ENCODE peak calls at places on chromosomes 1 and 21, in ten cellular contexts. L, R, S, F, B, W, Q, P, Z and D are unnamed samples.

GRCh38 chr1:53727461-53727860 is 11.5 kb downstream of the GLIS1 start:
- DNase-seq in R (no peak), Z (no peak), B (no peak), S (no peak), L (no peak), Q (no peak), F (no peak), P (no peak), W (no peak), D (no peak)

GRCh38 chr1:190578015-190578414 is 100.4 kb upstream of the BRINP3 start:
- DNase-seq in S (no peak), R (no peak), F (no peak), Q (no peak), P (no peak), Z (peak), B (no peak), W (no peak), L (no peak), D (peak)

GRCh38 chr1:61215676-61216289 is 133.4 kb downstream of the NFIA start:
- DNase-seq in F (no peak), W (no peak), R (no peak), B (no peak), Q (no peak), L (no peak), Z (no peak), P (no peak), S (no peak), D (no peak)

GRCh38 chr1:171480035-171480434 is 5.3 kb upstream of the PRRC2C start:
- DNase-seq in R (no peak), Z (no peak), F (no peak), B (no peak), Q (no peak), L (no peak), S (no peak), P (no peak), W (no peak), D (no peak)

GRCh38 chr1:4770713-4771112 is 116.3 kb downstream of the AJAP1 start:
- DNase-seq in B (no peak), P (no peak), Q (no peak), F (no peak), L (no peak), R (no peak), W (no peak), Z (no peak), S (no peak), D (no peak)

GRCh38 chr1:185027252-185027882 is 18.0 kb upstream of the RNF2 start:
- DNase-seq in W (no peak), P (no peak), S (no peak), L (no peak), Z (no peak), Q (no peak), R (no peak), F (no peak), B (no peak), D (no peak)

GRCh38 chr1:113905435-113905861 is 322 bp downstream of the DCLRE1B start:
- DNase-seq in Z (no peak), W (no peak), R (no peak), P (no peak), B (no peak), S (no peak), L (no peak), F (no peak), Q (no peak), D (no peak)

GRCh38 chr1:204116539-204116938 is 35.3 kb downstream of the ETNK2 start:
- DNase-seq in Z (no peak), P (no peak), F (no peak), S (no peak), L (no peak), B (no peak), Q (no peak), W (no peak), R (no peak), D (no peak)

GRCh38 chr1:37752213-37752582 is 12.7 kb downstream of the EPHA10 start:
- DNase-seq in L (no peak), Q (no peak), R (no peak), F (no peak), W (no peak), B (no peak), P (no peak), Z (no peak), S (no peak), D (no peak)

GRCh38 chr1:38005195-38006007 is at the start of gene FHL3:
- DNase-seq in W (peak), R (peak), F (peak), P (no peak), Q (no peak), L (no peak), B (no peak), Z (peak), S (no peak), D (no peak)

GRCh38 chr1:15153184-15153841 is at the start of gene TMEM51:
- DNase-seq in B (no peak), Z (peak), P (no peak), L (no peak), W (peak), Q (peak), R (peak), S (peak), F (no peak), D (no peak)

GRCh38 chr1:213905315-213905714 is 82.5 kb upstream of the PROX1 start:
- DNase-seq in F (no peak), B (no peak), Q (no peak), R (no peak), W (no peak), L (no peak), P (no peak), Z (no peak), S (no peak), D (no peak)

GRCh38 chr21:36852293-36852692 is 114.2 kb downstream of the HLCS start:
- DNase-seq in Z (no peak), Q (peak), L (no peak), W (no peak), S (no peak), F (no peak), R (no peak), P (no peak), B (no peak), D (no peak)

GRCh38 chr1:33818071-33818470 is 45.8 kb upstream of the HMGB4 start:
- DNase-seq in B (no peak), Z (no peak), W (no peak), L (no peak), S (no peak), F (no peak), Q (peak), P (no peak), R (no peak), D (no peak)

GRCh38 chr1:66940968-66941367 is 16.2 kb downstream of the MIER1 start:
- DNase-seq in F (no peak), L (no peak), R (peak), B (no peak), W (peak), Q (no peak), S (no peak), P (no peak), Z (peak), D (no peak)

GRCh38 chr1:7538033-7538432 is 233.1 kb upstream of the VAMP3 start:
- DNase-seq in L (no peak), R (peak), S (peak), F (no peak), Z (peak), B (no peak), W (peak), Q (peak), P (no peak), D (peak)

GRCh38 chr1:8122477-8123407 is 96.6 kb upstream of the ERRFI1 start:
- DNase-seq in F (no peak), S (no peak), Q (no peak), P (no peak), Z (peak), R (peak), W (peak), L (no peak), B (no peak), D (no peak)

GRCh38 chr1:54791880-54792522 is 9.1 kb downstream of the TTC22 start:
- DNase-seq in S (peak), L (no peak), W (peak), F (no peak), B (no peak), Z (peak), P (no peak), R (peak), Q (no peak), D (no peak)

GRCh38 chr1:20787775-20788488 is 825 bp upstream of the HP1BP3 start:
- DNase-seq in L (no peak), S (peak), W (peak), F (no peak), B (peak), R (peak), Q (peak), Z (peak), P (no peak), D (peak)

GRCh38 chr1:30801826-30802198 is 44.2 kb upstream of the LAPTM5 start:
- DNase-seq in W (peak), P (peak), S (peak), L (peak), F (peak), R (peak), Z (peak), B (no peak), Q (peak), D (no peak)

GRCh38 chr1:112702067-112702395 is 4.9 kb downstream of the RHOC start:
- DNase-seq in P (no peak), R (no peak), W (no peak), Z (no peak), F (no peak), S (no peak), L (no peak), Q (no peak), B (no peak), D (no peak)

GRCh38 chr1:159994896-159995295 is 36.9 kb downstream of the PIGM start:
- DNase-seq in S (no peak), B (no peak), L (no peak), P (no peak), F (no peak), R (no peak), W (no peak), Z (no peak), Q (no peak), D (no peak)

GRCh38 chr1:6350416-6351088 is 43.0 kb downstream of the ACOT7 start:
- DNase-seq in W (no peak), S (no peak), Z (no peak), Q (peak), L (no peak), P (no peak), R (no peak), F (no peak), B (no peak), D (no peak)

GRCh38 chr1:8629241-8630091 is 188.0 kb downstream of the RERE start:
- DNase-seq in Z (peak), P (no peak), L (peak), Q (no peak), W (peak), S (no peak), F (no peak), R (peak), B (no peak), D (no peak)

GRCh38 chr1:194068444-194069167 is 882.2 kb upstream of the B3GALT2 start:
- DNase-seq in L (no peak), S (no peak), P (no peak), W (no peak), Z (no peak), B (no peak), R (no peak), F (no peak), Q (no peak), D (no peak)

GRCh38 chr1:10286244-10286643 is 75.9 kb downstream of the KIF1B start:
- DNase-seq in W (no peak), F (no peak), R (peak), Q (no peak), Z (peak), L (no peak), P (no peak), S (no peak), B (no peak), D (no peak)

GRCh38 chr1:235902638-235903542 is 36.2 kb upstream of the LYST start:
- DNase-seq in F (no peak), L (no peak), Z (peak), R (peak), Q (peak), B (peak), P (no peak), S (peak), W (peak), D (peak)

GRCh38 chr1:193614817-193615216 is 428.4 kb upstream of the B3GALT2 start:
- DNase-seq in Q (peak), B (no peak), P (no peak), R (peak), S (peak), Z (peak), W (peak), L (peak), F (no peak), D (peak)

GRCh38 chr21:37145635-37146111 is 72.6 kb downstream of the TTC3 start:
- DNase-seq in W (no peak), S (no peak), B (peak), L (no peak), Q (peak), P (no peak), F (no peak), R (peak), Z (peak), D (no peak)

GRCh38 chr21:14541840-14542495 is 4.1 kb downstream of the SAMSN1 start:
- DNase-seq in Z (no peak), F (no peak), W (peak), R (no peak), P (no peak), S (no peak), B (no peak), Q (no peak), L (no peak), D (no peak)
- H3K4me3 ChIP-seq in Z (no peak), F (peak), W (no peak), R (no peak), P (peak), S (no peak), B (no peak), Q (no peak), L (peak), D (no peak)

GRCh38 chr1:1627842-1628655 is 3.9 kb upstream of the MMP23B start:
- DNase-seq in Z (no peak), Q (no peak), F (no peak), W (no peak), B (no peak), P (no peak), R (no peak), S (no peak), L (peak), D (no peak)

GRCh38 chr1:1629430-1630190 is 2.4 kb upstream of the MMP23B start:
- DNase-seq in Q (no peak), S (no peak), W (no peak), L (peak), P (peak), F (peak), R (no peak), Z (no peak), B (no peak), D (no peak)

GRCh38 chr1:1630191-1630964 is 1.6 kb upstream of the MMP23B start:
- DNase-seq in S (no peak), W (peak), Z (peak), R (no peak), L (peak), B (peak), F (peak), Q (peak), P (peak), D (no peak)

GRCh38 chr1:1627261-1627841 is 4.6 kb upstream of the MMP23B start:
- DNase-seq in L (peak), Q (peak), R (no peak), Z (no peak), P (no peak), B (no peak), W (no peak), F (no peak), S (no peak), D (no peak)

DNA sequence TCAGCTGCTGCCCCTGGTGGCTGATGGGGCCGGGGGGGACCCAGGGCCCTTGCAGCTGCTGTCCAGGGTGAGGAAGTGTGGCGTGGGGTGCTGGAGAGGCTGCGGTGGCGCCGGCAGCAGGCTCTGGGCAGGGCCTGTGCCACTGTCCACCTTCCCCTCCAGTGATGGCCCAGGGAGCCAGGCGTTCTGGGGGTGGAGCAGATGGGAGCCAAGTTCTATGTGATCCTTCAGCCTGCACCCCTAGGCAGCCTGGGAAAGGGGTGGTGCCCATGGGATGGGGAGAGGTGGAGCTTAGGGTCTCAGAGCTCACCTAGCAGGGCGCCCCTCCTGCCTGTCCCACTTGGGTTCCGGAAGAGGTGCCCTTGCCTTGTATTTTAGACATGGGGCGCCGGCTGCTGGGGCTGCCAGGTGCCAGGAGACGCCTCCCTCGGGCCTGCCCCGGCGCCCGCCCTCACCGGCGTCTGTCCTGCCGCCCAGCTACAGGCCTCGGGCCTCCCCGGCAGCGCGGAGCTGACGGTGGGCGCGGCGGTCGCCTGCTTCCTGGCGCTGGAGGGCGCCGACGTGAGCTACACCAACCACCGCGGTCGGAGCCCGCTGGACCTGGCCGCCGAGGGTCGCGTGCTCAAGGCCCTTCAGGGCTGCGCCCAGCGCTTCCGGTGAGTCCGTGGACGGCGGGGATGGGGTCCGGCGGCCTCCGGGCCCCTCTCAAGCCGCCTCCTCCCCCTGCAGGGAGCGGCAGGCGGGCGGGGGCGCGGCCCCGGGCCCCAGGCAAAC is 3.1 kb upstream of the MMP23B start:
- DNase-seq in Q (no peak), S (no peak), F (peak), R (no peak), B (no peak), L (peak), W (no peak), P (no peak), Z (no peak), D (no peak)
- H3K4me3 ChIP-seq in Q (peak), S (no peak), F (peak), R (no peak), B (no peak), L (peak), W (no peak), P (peak), Z (no peak), D (no peak)

GRCh38 chr1:172585348-172585747 is 52.4 kb downstream of the SUCO start:
- DNase-seq in S (no peak), L (no peak), Z (peak), F (no peak), R (peak), B (no peak), P (no peak), W (peak), Q (peak), D (peak)
- H3K4me3 ChIP-seq in S (no peak), L (no peak), Z (no peak), F (no peak), R (no peak), B (no peak), P (no peak), W (no peak), Q (no peak), D (no peak)

GRCh38 chr1:117606608-117607261 is 887 bp downstream of the TENT5C start:
- DNase-seq in F (peak), Z (peak), L (peak), B (no peak), Q (peak), P (peak), W (peak), R (peak), S (no peak), D (no peak)

GRCh38 chr1:117608758-117609157 is 2.9 kb downstream of the TENT5C start:
- DNase-seq in Z (no peak), L (no peak), F (no peak), S (no peak), P (no peak), B (no peak), R (no peak), W (no peak), Q (no peak), D (no peak)

GRCh38 chr1:117607471-117607870 is 1.6 kb downstream of the TENT5C start:
- DNase-seq in W (no peak), S (no peak), R (no peak), L (no peak), P (peak), B (no peak), Q (peak), F (peak), Z (no peak), D (no peak)

GRCh38 chr1:117609471-117609911 is 3.6 kb downstream of the TENT5C start:
- DNase-seq in P (no peak), L (no peak), Q (no peak), R (peak), S (no peak), B (no peak), Z (no peak), W (no peak), F (no peak), D (no peak)

GRCh38 chr1:117608213-117608612 is 2.4 kb downstream of the TENT5C start:
- DNase-seq in W (no peak), Z (no peak), F (no peak), Q (no peak), S (no peak), P (no peak), B (no peak), L (no peak), R (no peak), D (no peak)
- H3K4me3 ChIP-seq in W (no peak), Z (no peak), F (peak), Q (no peak), S (no peak), P (no peak), B (no peak), L (peak), R (peak), D (no peak)

GRCh38 chr1:150507912-150508864 is at the start of gene ECM1:
- DNase-seq in P (no peak), R (peak), Q (peak), Z (peak), F (no peak), L (no peak), S (peak), W (peak), B (no peak), D (no peak)
- H3K4me3 ChIP-seq in P (no peak), R (peak), Q (no peak), Z (peak), F (no peak), L (no peak), S (no peak), W (peak), B (peak), D (peak)